ENCODE peak calls at places on chromosomes 13 and 19, in five cellular contexts. Z is lower lobe of right lung, C is lung, O is suprapubic skin, F is PC-3. R is an unnamed sample.

GRCh38 chr19:42468273-42468796 is 25.6 kb upstream of the CXCL17 start:
- DNase-seq in Z (no peak), C (no peak), O (no peak), F (peak), R (no peak)

GRCh38 chr13:62837895-62838294 is 1422.2 kb upstream of the PCDH20 start:
- DNase-seq in Z (no peak), C (no peak), O (no peak), F (peak), R (no peak)

GRCh38 chr19:39826311-39826945 is 7.5 kb downstream of the DYRK1B start:
- DNase-seq in Z (no peak), C (no peak), O (no peak), F (no peak), R (no peak)

GRCh38 chr13:107252021-107252420 is 684.1 kb upstream of the ARGLU1 start:
- DNase-seq in Z (no peak), C (no peak), O (no peak), F (no peak), R (no peak)

GRCh38 chr19:38090561-38090960 is 133.5 kb downstream of the DPF1 start:
- DNase-seq in Z (no peak), C (no peak), O (no peak), F (no peak), R (peak)

GRCh38 chr13:79681069-79681468 is 200.1 kb downstream of the NDFIP2 start:
- DNase-seq in Z (no peak), C (no peak), O (no peak), F (peak), R (no peak)

GRCh38 chr13:28623782-28624706 is 34.9 kb upstream of the POMP start:
- DNase-seq in Z (no peak), C (no peak), O (no peak), F (no peak), R (no peak)

GRCh38 chr13:61406275-61406674 is 9.4 kb downstream of the PCDH20 start:
- DNase-seq in Z (no peak), C (no peak), O (no peak), F (no peak), R (no peak)

GRCh38 chr19:37056776-37057175 is 21.5 kb upstream of the ZNF420 start:
- DNase-seq in Z (no peak), C (no peak), O (no peak), F (no peak), R (no peak)

GRCh38 chr13:77386046-77386445 is 59.2 kb upstream of the MYCBP2 start:
- DNase-seq in Z (no peak), C (no peak), O (no peak), F (no peak), R (no peak)

GRCh38 chr19:29239220-29239776 is 26.3 kb upstream of the UQCRFS1 start:
- DNase-seq in Z (no peak), C (no peak), O (peak), F (no peak), R (no peak)

GRCh38 chr13:41458939-41459753 is 1.8 kb downstream of the RGCC start:
- DNase-seq in Z (peak), C (peak), O (no peak), F (peak), R (peak)

GRCh38 chr19:19485161-19485997 is 30.0 kb downstream of the TSSK6 start:
- DNase-seq in Z (no peak), C (no peak), O (peak), F (no peak), R (peak)

GRCh38 chr19:17841371-17841809 is 6.4 kb downstream of the JAK3 start:
- DNase-seq in Z (no peak), C (no peak), O (peak), F (no peak), R (peak)

GRCh38 chr19:3034845-3035541 is 5.9 kb upstream of the TLE2 start:
- DNase-seq in Z (peak), C (peak), O (peak), F (no peak), R (no peak)

GRCh38 chr19:43820098-43820860 is 6.8 kb upstream of the ZNF283 start:
- DNase-seq in Z (peak), C (no peak), O (no peak), F (no peak), R (peak)

GRCh38 chr13:88022826-88023225 is 351.7 kb downstream of the SLITRK5 start:
- DNase-seq in Z (no peak), C (no peak), O (no peak), F (no peak), R (no peak)

GRCh38 chr13:45834411-45834994 is 17.1 kb downstream of the SIAH3 start:
- DNase-seq in Z (no peak), C (no peak), O (no peak), F (no peak), R (no peak)

GRCh38 chr13:66508153-66508909 is 721.8 kb downstream of the PCDH9 start:
- DNase-seq in Z (no peak), C (no peak), O (no peak), F (no peak), R (no peak)

GRCh38 chr19:28130066-28130511 is 1082.9 kb downstream of the UQCRFS1 start:
- DNase-seq in Z (no peak), C (no peak), O (no peak), F (no peak), R (no peak)

GRCh38 chr19:53394522-53394973 is 401 bp upstream of the ZNF765 start:
- DNase-seq in Z (peak), C (peak), O (peak), F (peak), R (peak)
- H3K4me3 ChIP-seq in Z (peak), C (peak), O (peak), F (peak), R (peak)

DNA sequence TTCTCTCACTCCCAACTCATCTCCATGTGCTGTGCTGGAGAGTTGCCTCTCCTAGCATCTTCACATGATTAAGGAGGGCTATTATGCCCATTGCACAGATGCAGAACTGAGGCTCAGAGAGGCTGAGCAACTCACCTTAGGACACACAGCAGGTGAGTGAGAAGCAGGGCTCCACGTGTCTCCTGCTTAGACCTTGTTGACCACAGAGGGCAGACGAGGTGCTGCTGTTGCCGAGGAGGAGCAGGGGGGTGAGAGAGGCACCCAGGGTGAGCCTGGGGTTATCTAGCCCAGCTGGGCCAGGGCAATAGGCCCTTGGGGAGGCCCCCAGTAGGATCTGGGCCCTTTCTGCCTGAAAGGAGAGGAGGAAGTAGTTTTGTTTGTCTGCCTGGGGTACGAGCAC is 2.4 kb upstream of the HSH2D start:
- DNase-seq in Z (no peak), C (no peak), O (no peak), F (no peak), R (no peak)
- H3K27ac ChIP-seq in Z (no peak), C (no peak), O (no peak), F (no peak), R (no peak)

GRCh38 chr19:47428177-47428894 is 9.0 kb upstream of the MEIS3 start:
- DNase-seq in Z (peak), C (peak), O (peak), F (peak), R (peak)
- H3K4me3 ChIP-seq in Z (no peak), C (no peak), O (peak), F (peak), R (no peak)

GRCh38 chr19:48715681-48716171 is 3.8 kb downstream of the MAMSTR start:
- DNase-seq in Z (no peak), C (no peak), O (peak), F (no peak), R (peak)
- H3K27ac ChIP-seq in Z (peak), C (peak), O (peak), F (no peak), R (peak)

DNA sequence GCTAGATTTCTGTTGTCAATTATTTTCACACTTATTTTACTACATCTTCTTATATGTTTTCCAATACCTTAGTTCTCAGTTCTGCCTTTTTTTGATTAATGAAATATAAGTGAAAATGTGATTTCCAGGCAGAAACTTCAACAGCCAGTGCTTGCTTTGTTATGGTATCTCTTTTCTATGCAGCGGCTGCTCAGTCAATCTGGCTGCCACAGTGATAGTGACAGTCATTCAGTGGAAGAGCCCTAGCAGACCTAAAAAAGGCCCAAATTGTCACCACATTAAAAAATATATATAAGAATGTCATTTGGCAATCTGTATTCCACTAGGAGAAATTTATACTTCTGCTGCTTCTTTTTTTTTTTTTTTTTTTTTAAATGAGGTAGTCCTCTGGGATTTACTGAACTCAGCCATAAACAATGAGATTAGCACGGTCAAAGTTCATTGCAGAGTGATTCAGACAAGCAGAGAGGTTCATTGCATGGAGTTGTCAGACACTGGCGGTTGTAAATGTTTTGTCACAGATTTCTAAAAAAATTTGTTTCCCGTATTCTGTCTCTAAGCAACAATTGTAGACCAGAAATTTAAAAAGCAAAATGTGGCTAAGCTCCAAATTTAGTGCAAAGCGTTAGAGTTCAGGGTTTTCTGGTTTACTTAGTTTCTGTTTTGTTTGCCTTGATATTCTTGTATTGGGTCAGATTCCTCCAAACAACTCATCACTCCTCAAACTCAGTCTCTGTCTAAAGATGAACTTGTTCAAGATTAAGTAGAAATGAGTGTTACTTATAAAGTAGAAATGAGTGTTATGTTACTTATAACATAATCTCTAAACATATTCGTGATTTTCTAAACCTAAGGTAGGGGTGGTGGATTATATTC is 94.7 kb upstream of the PRR20A start:
- DNase-seq in Z (no peak), C (no peak), O (no peak), F (no peak), R (no peak)
- H3K4me3 ChIP-seq in Z (no peak), C (no peak), O (no peak), F (no peak), R (no peak)